ENCODE peak calls at places on chromosomes 6 and 20, in eight cellular contexts. G is iPS DF 19.7; V is activated CD8-positive, alpha-beta memory T cell treated with anti-CD3 and anti-CD28 coated beads for 4 hours; Z is NCI-H187; O is natural killer cell treated with Interleukin-12 subunit alpha and Interleukin-12 subunit beta and Interleukin-15 and Interleukin-18, amount 100 ng/mL, for 72 hours; T is KBM-7; C is neural progenitor cell; H is GM13977. A is an unnamed sample.

GRCh38 chr20:36216314-36217025 is 19.8 kb upstream of the AAR2 start:
- DNase-seq in G (no peak), V (no peak), Z (no peak), O (no peak), T (no peak), C (no peak), H (no peak), A (no peak)

GRCh38 chr6:4319992-4320683 is 184.8 kb upstream of the ECI2 start:
- DNase-seq in G (no peak), V (no peak), Z (no peak), O (no peak), T (peak; percentile 72), C (no peak), H (no peak), A (peak; percentile 54)

GRCh38 chr6:137102851-137103492 is 58.2 kb upstream of the IL20RA start:
- DNase-seq in G (no peak), V (no peak), Z (no peak), O (no peak), T (no peak), C (no peak), H (peak; percentile 62), A (no peak)

GRCh38 chr6:148223424-148223842 is 119.2 kb upstream of the SASH1 start:
- DNase-seq in G (no peak), V (no peak), Z (no peak), O (no peak), T (no peak), C (no peak), H (no peak), A (no peak)

GRCh38 chr20:44039147-44039546 is 124.5 kb downstream of the TOX2 start:
- DNase-seq in G (no peak), V (no peak), Z (no peak), O (no peak), T (no peak), C (no peak), H (no peak), A (no peak)

GRCh38 chr20:4944518-4944917 is 56.8 kb downstream of the SLC23A2 start:
- DNase-seq in G (no peak), V (no peak), Z (peak; percentile 25), O (no peak), T (no peak), C (no peak), H (no peak), A (no peak)

GRCh38 chr6:167697316-167697715 is 129.4 kb upstream of the AFDN start:
- DNase-seq in G (no peak), V (no peak), Z (no peak), O (no peak), T (no peak), C (no peak), H (no peak), A (peak; percentile 87)

GRCh38 chr6:34045698-34046097 is 100.2 kb downstream of the GRM4 start:
- DNase-seq in G (no peak), V (no peak), Z (no peak), O (no peak), T (no peak), C (no peak), H (no peak), A (no peak)

GRCh38 chr6:88910922-88911778 is 52.3 kb downstream of the RNGTT start:
- DNase-seq in G (no peak), V (no peak), Z (no peak), O (no peak), T (peak; percentile 23), C (no peak), H (no peak), A (peak; percentile 19)

GRCh38 chr6:151101116-151101810 is 138.5 kb upstream of the AKAP12 start:
- DNase-seq in G (no peak), V (no peak), Z (no peak), O (no peak), T (no peak), C (no peak), H (no peak), A (no peak)

GRCh38 chr6:140956567-140957306 is 1176.0 kb upstream of the GJE1 start:
- DNase-seq in G (no peak), V (no peak), Z (no peak), O (no peak), T (no peak), C (peak; percentile 2), H (no peak), A (peak; percentile 98)

GRCh38 chr6:155872961-155873360 is 417.3 kb upstream of the NOX3 start:
- DNase-seq in G (no peak), V (no peak), Z (no peak), O (no peak), T (no peak), C (no peak), H (no peak), A (no peak)

GRCh38 chr6:53628354-53629119 is 37.0 kb downstream of the KLHL31 start:
- DNase-seq in G (no peak), V (no peak), Z (no peak), O (no peak), T (no peak), C (no peak), H (no peak), A (no peak)

GRCh38 chr6:34806738-34807453 is 15.0 kb downstream of the BLTP3A start:
- DNase-seq in G (no peak), V (no peak), Z (no peak), O (no peak), T (no peak), C (no peak), H (no peak), A (no peak)

GRCh38 chr6:120010075-120010474 is 660.5 kb upstream of the MAN1A1 start:
- DNase-seq in G (no peak), V (no peak), Z (no peak), O (no peak), T (no peak), C (no peak), H (no peak), A (no peak)

GRCh38 chr6:25007269-25007699 is 71.5 kb upstream of the RIPOR2 start:
- DNase-seq in G (no peak), V (no peak), Z (no peak), O (peak; percentile 83), T (no peak), C (no peak), H (peak; percentile 68), A (no peak)

GRCh38 chr20:1830240-1830639 is 65.0 kb upstream of the SIRPA start:
- DNase-seq in G (no peak), V (no peak), Z (no peak), O (no peak), T (no peak), C (no peak), H (no peak), A (no peak)

GRCh38 chr6:14917101-14917500 is 328.8 kb upstream of the JARID2 start:
- DNase-seq in G (no peak), V (no peak), Z (no peak), O (no peak), T (no peak), C (no peak), H (no peak), A (no peak)

GRCh38 chr20:20360464-20360863 is 7.4 kb upstream of the INSM1 start:
- DNase-seq in G (no peak), V (no peak), Z (no peak), O (no peak), T (peak; percentile 81), C (peak; percentile 76), H (peak; percentile 73), A (peak; percentile 82)

GRCh38 chr6:10297825-10298224 is 117.0 kb downstream of the TFAP2A start:
- DNase-seq in G (no peak), V (no peak), Z (no peak), O (no peak), T (peak; percentile 57), C (no peak), H (no peak), A (no peak)

GRCh38 chr6:16241321-16241689 is 2.9 kb downstream of the GMPR start:
- DNase-seq in G (no peak), V (no peak), Z (no peak), O (no peak), T (no peak), C (no peak), H (no peak), A (no peak)

GRCh38 chr20:43448748-43449535 is 8.8 kb upstream of the SRSF6 start:
- DNase-seq in G (no peak), V (no peak), Z (peak; percentile 13), O (no peak), T (peak; percentile 72), C (peak; percentile 67), H (peak; percentile 68), A (peak; percentile 54)

GRCh38 chr6:35328108-35328723 is 14.1 kb upstream of the PPARD start:
- DNase-seq in G (no peak), V (no peak), Z (no peak), O (no peak), T (no peak), C (no peak), H (no peak), A (peak; percentile 28)

GRCh38 chr20:41234546-41234945 is 83.0 kb downstream of the ZHX3 start:
- DNase-seq in G (no peak), V (no peak), Z (no peak), O (no peak), T (no peak), C (peak; percentile 9), H (no peak), A (no peak)

GRCh38 chr20:58874469-58874868 is 22.0 kb downstream of the GNAS start:
- DNase-seq in G (no peak), V (no peak), Z (no peak), O (no peak), T (no peak), C (no peak), H (no peak), A (no peak)

GRCh38 chr20:32326507-32326851 is 31.7 kb upstream of the ASXL1 start:
- DNase-seq in G (no peak), V (no peak), Z (no peak), O (no peak), T (no peak), C (no peak), H (no peak), A (no peak)

GRCh38 chr6:29107758-29108157 is at the start of gene OR2J3:
- DNase-seq in G (no peak), V (no peak), Z (no peak), O (no peak), T (no peak), C (no peak), H (no peak), A (no peak)

GRCh38 chr6:108876929-108877775 is 28.9 kb downstream of the ARMC2 start:
- DNase-seq in G (no peak), V (no peak), Z (no peak), O (no peak), T (no peak), C (no peak), H (no peak), A (no peak)